ENCODE peak calls at places on chromosomes 5 and 9, in eight cellular contexts. P, S, I, K, Z, J, U and Q are unnamed samples.

GRCh38 chr9:25964239-25964638 is 286.0 kb upstream of the TUSC1 start:
- DNase-seq in P (peak; percentile 35), S (peak; percentile 8), I (no peak), K (no peak), Z (peak; percentile 58), J (no peak), U (peak; percentile 75), Q (no peak)

GRCh38 chr9:107749787-107750444 is 260.3 kb upstream of the KLF4 start:
- DNase-seq in P (peak; percentile 95), S (peak; percentile 56), I (peak; percentile 77), K (peak; percentile 90), Z (peak; percentile 96), J (peak; percentile 88), U (peak; percentile 86), Q (peak; percentile 93)

GRCh38 chr9:91162784-91163440 is 198.8 kb downstream of the AUH start:
- DNase-seq in P (no peak), S (no peak), I (no peak), K (peak; percentile 71), Z (peak; percentile 59), J (no peak), U (peak; percentile 36), Q (no peak)

GRCh38 chr9:136616948-136617695 is 45.6 kb upstream of the EGFL7 start:
- DNase-seq in P (no peak), S (no peak), I (no peak), K (no peak), Z (no peak), J (no peak), U (no peak), Q (no peak)

GRCh38 chr5:32712463-32713395 is 1.6 kb downstream of the NPR3 start:
- DNase-seq in P (no peak), S (no peak), I (no peak), K (no peak), Z (no peak), J (no peak), U (no peak), Q (no peak)

GRCh38 chr5:93909356-93909755 is 168.0 kb upstream of the POU5F2 start:
- DNase-seq in P (no peak), S (no peak), I (no peak), K (no peak), Z (no peak), J (no peak), U (no peak), Q (no peak)

GRCh38 chr5:159878988-159879471 is 37.3 kb upstream of the ADRA1B start:
- DNase-seq in P (peak; percentile 26), S (peak; percentile 71), I (no peak), K (peak; percentile 68), Z (peak; percentile 23), J (peak; percentile 64), U (peak; percentile 76), Q (peak; percentile 89)

GRCh38 chr9:102594216-102594615 is 400.9 kb upstream of the CYLC2 start:
- DNase-seq in P (no peak), S (no peak), I (no peak), K (no peak), Z (no peak), J (no peak), U (no peak), Q (no peak)

GRCh38 chr5:175711031-175711430 is 53.2 kb downstream of the HRH2 start:
- DNase-seq in P (no peak), S (no peak), I (peak; percentile 22), K (no peak), Z (no peak), J (no peak), U (no peak), Q (no peak)

GRCh38 chr5:12615141-12615820 is 711.0 kb upstream of the CTNND2 start:
- DNase-seq in P (no peak), S (no peak), I (no peak), K (no peak), Z (no peak), J (no peak), U (no peak), Q (no peak)
- TF ChIP-seq POLR2A in P (no peak), S (no peak), I (no peak), K (no peak), Z (no peak), J (no peak), U (no peak), Q (no peak)

GRCh38 chr9:113150670-113151591 is at the start of gene SLC31A2:
- DNase-seq in P (peak; percentile 73), S (peak; percentile 87), I (peak; percentile 86), K (peak; percentile 91), Z (peak; percentile 85), J (peak; percentile 86), U (peak; percentile 95), Q (peak; percentile 89)
- TF ChIP-seq POLR2A in P (no peak), S (peak; percentile 41), I (no peak), K (peak; percentile 90), Z (peak; percentile 91), J (peak; percentile 29), U (no peak), Q (no peak)

GRCh38 chr5:172437445-172438303 is 16.7 kb downstream of the SH3PXD2B start:
- DNase-seq in P (peak; percentile 70), S (no peak), I (no peak), K (no peak), Z (peak; percentile 97), J (peak; percentile 74), U (peak; percentile 66), Q (peak; percentile 69)
- TF ChIP-seq POLR2A in P (peak; percentile 22), S (no peak), I (no peak), K (no peak), Z (peak; percentile 97), J (no peak), U (no peak), Q (no peak)

GRCh38 chr5:150410524-150411244 is 2.0 kb downstream of the CD74 start:
- DNase-seq in P (peak; percentile 74), S (peak; percentile 76), I (no peak), K (peak; percentile 56), Z (peak; percentile 82), J (peak; percentile 72), U (peak; percentile 81), Q (peak; percentile 79)
- TF ChIP-seq POLR2A in P (no peak), S (no peak), I (no peak), K (no peak), Z (peak; percentile 40), J (no peak), U (no peak), Q (no peak)

DNA sequence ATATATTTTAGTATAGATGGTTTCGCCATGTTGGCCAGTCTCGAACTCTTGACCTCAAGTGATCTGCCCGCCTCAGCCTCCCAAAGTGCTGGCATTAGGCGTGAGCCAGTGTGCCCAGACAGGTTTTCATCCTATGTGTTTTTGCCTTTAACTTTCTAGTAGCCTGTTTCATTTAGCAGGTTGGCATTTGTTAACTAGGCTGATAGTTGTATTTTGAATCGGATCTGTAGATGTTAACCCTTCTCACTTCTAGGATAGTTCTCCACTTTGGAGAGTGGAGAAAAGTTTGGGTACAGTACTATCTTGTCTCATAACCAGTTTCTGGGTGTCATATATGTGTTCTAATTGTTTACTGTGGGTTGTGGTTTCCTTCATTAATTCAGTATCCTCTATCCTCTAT is 7.3 kb upstream of the FGF18 start:
- DNase-seq in P (no peak), S (no peak), I (no peak), K (no peak), Z (no peak), J (no peak), U (no peak), Q (no peak)
- TF ChIP-seq POLR2A in P (no peak), S (no peak), I (no peak), K (no peak), Z (no peak), J (no peak), U (no peak), Q (no peak)

GRCh38 chr9:95411211-95411892 is 93.8 kb upstream of the FANCC start:
- DNase-seq in P (no peak), S (no peak), I (no peak), K (no peak), Z (no peak), J (no peak), U (no peak), Q (no peak)
- TF ChIP-seq POLR2A in P (no peak), S (no peak), I (no peak), K (no peak), Z (no peak), J (no peak), U (no peak), Q (no peak)

GRCh38 chr9:73643379-73644013 is 491.8 kb downstream of the ANXA1 start:
- DNase-seq in P (no peak), S (peak; percentile 16), I (no peak), K (no peak), Z (no peak), J (no peak), U (no peak), Q (no peak)
- TF ChIP-seq POLR2A in P (no peak), S (no peak), I (no peak), K (no peak), Z (no peak), J (no peak), U (no peak), Q (no peak)

DNA sequence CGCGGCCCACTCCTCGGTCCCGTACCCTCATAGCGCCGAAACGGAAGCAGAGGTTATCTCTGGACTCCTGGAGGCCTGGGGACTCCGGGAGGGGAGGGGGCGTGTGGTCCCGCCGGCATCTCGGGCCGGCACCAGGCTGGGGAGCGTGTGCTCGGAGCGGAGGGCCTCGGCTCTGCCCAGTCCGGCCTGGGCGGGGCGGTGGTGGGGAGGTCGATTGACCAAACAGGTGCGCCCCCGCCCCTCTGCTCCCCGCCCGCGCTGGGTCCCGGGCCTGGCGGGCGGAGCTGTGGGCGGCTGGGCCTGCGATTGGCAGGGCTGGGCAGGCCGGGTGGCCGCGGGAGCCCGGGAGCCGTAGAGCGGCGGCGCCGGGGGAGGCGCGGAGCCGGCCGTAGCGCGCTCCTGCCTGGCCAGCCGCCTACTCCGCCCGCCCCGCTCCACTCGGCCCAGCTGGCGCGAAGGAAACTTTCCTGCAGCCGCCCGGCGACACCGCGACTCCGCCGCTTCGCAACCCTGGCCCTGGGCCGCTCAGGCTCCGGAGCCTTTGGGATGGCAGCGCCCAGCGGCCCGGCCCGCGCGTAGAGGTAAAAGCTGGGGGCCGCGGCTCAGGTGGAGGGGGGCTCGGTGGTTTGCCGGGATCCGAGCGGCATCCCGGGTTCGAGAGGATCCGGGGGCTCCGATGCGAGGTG is 52.1 kb upstream of the DAB2IP start:
- DNase-seq in P (no peak), S (peak; percentile 84), I (peak; percentile 86), K (peak; percentile 94), Z (peak; percentile 76), J (peak; percentile 79), U (peak; percentile 27), Q (no peak)
- TF ChIP-seq POLR2A in P (no peak), S (peak; percentile 45), I (no peak), K (peak; percentile 97), Z (peak; percentile 49), J (peak; percentile 28), U (no peak), Q (no peak)

GRCh38 chr9:16679327-16679821 is 191.1 kb downstream of the BNC2 start:
- DNase-seq in P (no peak), S (no peak), I (no peak), K (no peak), Z (no peak), J (no peak), U (no peak), Q (no peak)
- TF ChIP-seq POLR2A in P (no peak), S (no peak), I (no peak), K (no peak), Z (no peak), J (no peak), U (no peak), Q (no peak)